ENCODE peak calls at places on chromosomes 11 and 22, in four cellular contexts. R, W, T and B are unnamed samples.

GRCh38 chr22:25370322-25370721 is 150.9 kb downstream of the CRYBB2 start:
- DNase-seq in R (no peak), W (no peak), T (no peak), B (no peak)

GRCh38 chr11:44880953-44881352 is 69.7 kb downstream of the TP53I11 start:
- DNase-seq in R (no peak), T (no peak), W (no peak), B (no peak)

GRCh38 chr11:20592741-20593140 is 6.7 kb upstream of the SLC6A5 start:
- DNase-seq in W (no peak), R (no peak), T (no peak), B (no peak)

GRCh38 chr22:19764636-19765476 is 4.3 kb downstream of the TBX1 start:
- DNase-seq in R (peak), T (no peak), W (no peak), B (no peak)

GRCh38 chr22:23910496-23911190 is 16.5 kb downstream of the MIF start:
- DNase-seq in W (no peak), T (no peak), R (no peak), B (no peak)

GRCh38 chr11:66987158-66987620 is 12.1 kb downstream of the C11orf86 start:
- DNase-seq in R (peak), T (no peak), W (peak), B (no peak)

GRCh38 chr11:1299621-1300020 is 9.8 kb downstream of the TOLLIP start:
- DNase-seq in T (no peak), W (no peak), R (no peak), B (no peak)

GRCh38 chr11:127492025-127492424 is 491.5 kb upstream of the KIRREL3 start:
- DNase-seq in R (no peak), W (no peak), T (no peak), B (no peak)

GRCh38 chr11:130902380-130902779 is 13.9 kb downstream of the SNX19 start:
- DNase-seq in T (no peak), W (no peak), R (no peak), B (no peak)

GRCh38 chr11:118114266-118114665 is 27.5 kb upstream of the SMIM35 start:
- DNase-seq in R (no peak), T (no peak), W (no peak), B (no peak)

GRCh38 chr11:126653040-126653439 is 297.6 kb downstream of the ST3GAL4 start:
- DNase-seq in W (no peak), T (no peak), R (no peak), B (no peak)

GRCh38 chr22:24450600-24450999 is 23.2 kb downstream of the ADORA2A start:
- DNase-seq in R (no peak), W (no peak), T (no peak), B (no peak)

GRCh38 chr11:105553015-105553414 is 56.9 kb upstream of the GRIA4 start:
- DNase-seq in R (no peak), W (no peak), T (no peak), B (no peak)

GRCh38 chr11:38226684-38227083 is 1628.6 kb upstream of the RAG2 start:
- DNase-seq in R (no peak), W (no peak), T (no peak), B (no peak)

GRCh38 chr11:123139206-123139605 is 55.8 kb downstream of the CLMP start:
- DNase-seq in R (no peak), W (no peak), T (no peak), B (no peak)

GRCh38 chr11:34300571-34301295 is 57.1 kb downstream of the ABTB2 start:
- DNase-seq in W (no peak), R (no peak), T (no peak), B (no peak)

GRCh38 chr11:93608280-93608862 is 53.1 kb upstream of the CEP295 start:
- DNase-seq in T (no peak), W (no peak), R (no peak), B (no peak)

GRCh38 chr11:76794371-76795284 is 11.5 kb downstream of the TSKU start:
- DNase-seq in R (no peak), W (no peak), T (no peak), B (no peak)

GRCh38 chr11:64237484-64237951 is 3.1 kb downstream of the VEGFB start:
- DNase-seq in R (no peak), T (peak), W (no peak), B (no peak)

GRCh38 chr22:40396882-40397281 is 26.5 kb downstream of the SGSM3 start:
- DNase-seq in T (no peak), W (no peak), R (peak), B (no peak)

GRCh38 chr11:2795491-2795991 is 90.0 kb downstream of the CDKN1C start:
- DNase-seq in W (no peak), R (peak), T (no peak), B (no peak)

GRCh38 chr11:4606231-4607015 is 1.6 kb downstream of the TRIM68 start:
- DNase-seq in T (no peak), R (no peak), W (no peak), B (no peak)

GRCh38 chr11:8234425-8234821 is 29.3 kb downstream of the LMO1 start:
- DNase-seq in T (no peak), R (no peak), W (no peak), B (peak)

GRCh38 chr22:29630987-29631386 is 27.6 kb downstream of the NF2 start:
- DNase-seq in W (no peak), T (no peak), R (no peak), B (no peak)

GRCh38 chr11:17471501-17471900 is 5.1 kb downstream of the ABCC8 start:
- DNase-seq in W (no peak), R (no peak), T (peak), B (no peak)

GRCh38 chr11:65182258-65183170 is 786 bp downstream of the CAPN1 start:
- DNase-seq in W (peak), T (peak), R (peak), B (peak)

GRCh38 chr22:43592470-43592869 is 180.7 kb downstream of the MPPED1 start:
- DNase-seq in T (no peak), R (peak), W (no peak), B (no peak)

GRCh38 chr11:80899381-80899780 is 1458.6 kb upstream of the TENM4 start:
- DNase-seq in T (no peak), R (no peak), W (no peak), B (no peak)

GRCh38 chr11:117985953-117986887 is at the start of gene IL10RA:
- DNase-seq in T (peak), R (peak), W (peak), B (peak)

GRCh38 chr11:107927559-107927958 is 689 bp upstream of the RAB39A start:
- DNase-seq in T (no peak), W (no peak), R (no peak), B (no peak)

GRCh38 chr11:19952101-19952605 is 208.1 kb downstream of the DBX1 start:
- DNase-seq in W (no peak), T (peak), R (no peak), B (peak)

GRCh38 chr22:23306438-23306921 is 126.2 kb downstream of the BCR start:
- DNase-seq in W (no peak), T (no peak), R (no peak), B (no peak)

GRCh38 chr22:46462726-46463371 is 74.6 kb downstream of the CELSR1 start:
- DNase-seq in R (no peak), T (no peak), W (no peak), B (peak)

GRCh38 chr22:38320605-38321402 is 3.6 kb upstream of the CSNK1E start:
- DNase-seq in T (no peak), W (no peak), R (no peak), B (no peak)

GRCh38 chr11:125179346-125179745 is 14.8 kb downstream of the PKNOX2 start:
- DNase-seq in W (no peak), T (no peak), R (no peak), B (no peak)

GRCh38 chr22:23259916-23260644 is 79.8 kb downstream of the BCR start:
- DNase-seq in T (no peak), R (peak), W (peak), B (no peak)

GRCh38 chr11:893008-893654 is 17.5 kb downstream of the CHID1 start:
- DNase-seq in T (no peak), R (no peak), W (no peak), B (no peak)

DNA sequence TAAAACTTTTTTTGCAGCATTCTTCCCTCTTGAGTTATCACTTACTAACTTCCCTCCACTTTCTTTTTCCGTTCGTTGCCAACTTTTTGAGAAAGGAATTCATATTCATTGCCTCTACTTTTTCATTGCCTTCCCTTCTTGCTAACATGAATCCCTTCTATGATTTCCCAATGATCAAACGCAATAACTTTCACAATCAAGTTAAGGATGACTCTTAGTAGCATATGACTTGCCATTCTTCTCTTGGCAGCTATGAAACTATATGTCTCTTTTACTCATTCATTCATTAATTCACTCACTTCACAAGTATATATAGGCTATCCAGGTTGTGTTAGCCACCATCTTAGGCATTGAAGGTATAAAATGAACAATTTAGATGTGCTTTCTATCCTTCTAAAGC is 16.6 kb upstream of the ARHGAP20 start:
- DNase-seq in W (no peak), R (no peak), T (no peak), B (no peak)
- TF ChIP-seq HMGXB4 in W (no peak), R (no peak), T (no peak), B (no peak)

GRCh38 chr11:32379714-32380113 is 55.6 kb downstream of the WT1 start:
- DNase-seq in T (no peak), R (no peak), W (no peak), B (no peak)

GRCh38 chr11:32374261-32374711 is 61.1 kb downstream of the WT1 start:
- DNase-seq in W (peak), R (peak), T (peak), B (peak)
- TF ChIP-seq HMGXB4 in W (no peak), R (no peak), T (no peak), B (no peak)

GRCh38 chr22:27577570-27577969 is 224.0 kb downstream of the MN1 start:
- DNase-seq in T (no peak), R (no peak), W (no peak), B (no peak)

GRCh38 chr22:27575348-27575747 is 226.2 kb downstream of the MN1 start:
- DNase-seq in W (no peak), R (no peak), T (no peak), B (no peak)

GRCh38 chr22:27576413-27576812 is 225.1 kb downstream of the MN1 start:
- DNase-seq in T (no peak), W (no peak), R (no peak), B (no peak)

GRCh38 chr22:27578937-27579617 is 222.5 kb downstream of the MN1 start:
- DNase-seq in W (no peak), R (no peak), T (no peak), B (no peak)

GRCh38 chr22:27576815-27577564 is 224.6 kb downstream of the MN1 start:
- DNase-seq in T (no peak), R (no peak), W (no peak), B (no peak)
- TF ChIP-seq HMGXB4 in T (no peak), R (no peak), W (no peak), B (no peak)

GRCh38 chr11:84261707-84262106 is 975.5 kb upstream of the CCDC90B start:
- DNase-seq in T (no peak), W (no peak), R (peak), B (no peak)
- TF ChIP-seq HMGXB4 in T (no peak), W (no peak), R (no peak), B (no peak)

DNA sequence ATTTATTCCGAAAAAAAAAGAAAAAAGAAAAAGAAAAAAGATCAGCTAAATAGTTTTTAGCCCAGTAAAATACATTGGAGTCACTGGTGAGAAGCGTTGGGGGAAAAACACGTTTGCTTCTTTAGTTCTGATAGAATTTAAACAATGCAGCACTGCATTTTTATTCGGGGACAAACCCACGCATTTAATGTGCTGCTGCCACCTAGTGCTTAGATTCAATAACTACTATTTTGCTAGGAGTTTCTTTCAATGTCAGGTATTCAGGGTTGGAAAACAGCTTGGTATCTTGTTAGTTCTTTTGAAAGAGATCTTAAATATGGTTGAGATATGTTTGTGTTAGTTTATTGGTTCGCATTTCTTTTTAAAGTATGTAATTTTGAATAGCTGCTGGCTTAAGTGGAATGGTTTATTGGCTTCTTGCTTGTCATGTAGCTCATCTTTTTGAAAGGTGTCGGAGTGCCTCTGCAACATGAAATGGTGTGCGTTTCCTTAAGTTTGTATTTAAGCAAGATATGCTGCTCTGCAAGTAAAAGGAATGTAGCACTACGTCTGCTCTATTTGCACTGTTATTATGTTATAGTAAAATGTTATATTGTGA is 41.9 kb downstream of the SVIP start:
- DNase-seq in T (peak), W (peak), R (no peak), B (peak)
- TF ChIP-seq HMGXB4 in T (no peak), W (no peak), R (no peak), B (no peak)

DNA sequence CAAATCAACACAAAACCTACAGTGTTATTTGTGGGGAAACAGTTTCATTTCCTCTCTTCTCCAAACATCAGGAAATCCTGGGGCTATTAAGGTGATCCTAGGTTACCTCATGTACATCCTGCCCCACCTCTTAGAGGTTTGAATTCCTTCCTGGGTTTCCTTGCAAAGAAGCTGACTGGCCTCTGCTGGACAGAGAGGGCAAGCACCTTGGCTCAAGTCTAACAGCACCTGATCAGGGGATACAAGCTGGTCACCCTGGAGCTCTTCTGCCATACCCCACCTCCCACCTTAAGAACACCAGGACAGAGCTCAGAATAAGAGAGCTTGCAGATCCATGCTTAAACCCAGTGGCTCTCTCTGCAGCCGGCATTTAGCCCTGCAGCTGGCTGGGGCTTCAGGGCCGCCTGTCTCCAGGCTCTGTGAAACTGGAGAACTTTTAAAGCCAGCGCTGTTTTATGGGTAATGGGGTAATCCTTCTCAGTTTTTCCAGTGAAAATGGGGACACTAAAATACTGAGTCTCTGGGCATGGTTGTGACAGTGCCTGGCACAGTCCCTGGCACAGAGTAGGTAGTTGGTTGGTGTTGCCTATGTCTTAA is 386.6 kb upstream of the NARS2 start:
- DNase-seq in W (peak), T (no peak), R (peak), B (peak)
- TF ChIP-seq HMGXB4 in W (no peak), T (no peak), R (no peak), B (no peak)

GRCh38 chr11:110217478-110217877 is 78.9 kb downstream of the RDX start:
- DNase-seq in T (no peak), R (no peak), W (no peak), B (no peak)
- TF ChIP-seq HMGXB4 in T (no peak), R (no peak), W (no peak), B (no peak)

DNA sequence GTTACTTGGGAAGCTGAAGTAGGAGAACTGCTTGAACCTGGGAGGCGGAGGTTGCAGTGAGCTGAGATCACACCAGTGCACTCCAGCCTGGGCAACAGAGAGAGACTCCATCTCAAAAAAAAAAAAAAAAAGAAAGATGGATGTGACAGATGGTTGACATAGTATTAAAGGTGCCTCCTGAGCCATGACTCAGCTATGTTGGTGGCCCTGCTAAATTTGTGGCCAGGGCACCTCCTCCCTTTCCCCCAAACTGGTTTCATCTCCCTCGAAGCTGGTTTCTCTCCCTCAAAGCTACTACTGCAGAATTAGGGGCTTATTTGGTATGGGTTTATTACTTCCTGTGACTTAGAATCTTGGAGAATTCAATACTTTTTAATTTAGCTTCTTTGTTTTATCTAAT is 31.5 kb downstream of the SDHD start:
- DNase-seq in T (no peak), R (no peak), W (no peak), B (no peak)
- TF ChIP-seq HMGXB4 in T (no peak), R (no peak), W (no peak), B (no peak)

DNA sequence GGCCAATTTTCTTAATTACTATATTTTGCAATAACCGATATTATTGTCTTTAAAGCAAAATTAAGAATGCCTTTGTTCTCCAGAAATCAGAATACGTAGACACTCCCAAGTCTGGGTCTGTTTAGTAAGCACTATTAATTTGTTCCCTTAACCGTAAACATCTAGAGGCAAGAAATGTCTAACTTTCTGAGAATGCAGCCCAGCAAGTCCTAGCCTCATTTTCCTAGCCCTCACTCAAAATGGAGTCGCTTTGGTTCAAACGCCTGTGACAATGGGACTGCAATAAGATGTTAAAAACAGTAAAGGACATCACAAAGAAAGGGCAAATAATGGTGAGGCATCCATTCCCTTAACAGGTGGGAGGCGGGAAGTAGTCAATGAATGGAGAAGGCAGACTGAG is 280.7 kb downstream of the DLG2 start:
- DNase-seq in T (no peak), R (no peak), W (no peak), B (no peak)
- TF ChIP-seq HMGXB4 in T (no peak), R (no peak), W (no peak), B (no peak)